ENCODE peak calls at places on chromosomes 5 and 9, in eight cellular contexts. D is sigmoid colon, I is K562, G is stomach, W is breast epithelium, Y is endothelial cell of umbilical vein, C is prostate gland, T is GM23338. H is an unnamed sample.

GRCh38 chr5:171484460-171484899 is 65.0 kb downstream of the FGF18 start:
- DNase-seq in G (no peak), Y (peak; percentile 33), T (peak; percentile 54), I (peak; percentile 86), W (no peak), C (no peak), D (no peak), H (no peak)

GRCh38 chr5:76685598-76686169 is 30.2 kb upstream of the F2R start:
- DNase-seq in Y (no peak), C (no peak), I (no peak), G (no peak), T (no peak), W (no peak), D (no peak), H (no peak)

GRCh38 chr9:70466976-70467551 is 52.6 kb upstream of the KLF9 start:
- DNase-seq in D (no peak), Y (peak; percentile 38), I (peak; percentile 13), C (no peak), W (no peak), G (no peak), T (no peak), H (no peak)

GRCh38 chr5:159456722-159457462 is 126.6 kb upstream of the IL12B start:
- DNase-seq in G (no peak), T (no peak), D (no peak), C (no peak), Y (no peak), I (no peak), W (no peak), H (no peak)

GRCh38 chr9:115923903-115924668 is 229.5 kb upstream of the PAPPA start:
- DNase-seq in C (no peak), D (no peak), G (no peak), T (no peak), I (no peak), W (no peak), Y (no peak), H (no peak)

GRCh38 chr9:126367139-126367538 is 40.5 kb downstream of the MVB12B start:
- DNase-seq in W (no peak), Y (no peak), T (no peak), D (no peak), C (no peak), I (no peak), G (no peak), H (no peak)

GRCh38 chr5:5144441-5144840 is 4.3 kb downstream of the ADAMTS16 start:
- DNase-seq in D (no peak), I (no peak), Y (no peak), W (no peak), T (no peak), C (no peak), G (no peak), H (no peak)

GRCh38 chr9:129242191-129242953 is 64.3 kb upstream of the IER5L start:
- DNase-seq in C (no peak), G (no peak), W (no peak), T (peak; percentile 51), Y (no peak), I (no peak), D (no peak), H (no peak)

GRCh38 chr9:134401391-134401790 is 75.1 kb downstream of the RXRA start:
- DNase-seq in I (no peak), W (no peak), C (no peak), T (no peak), Y (no peak), D (no peak), G (no peak), H (no peak)
- H3K4me1 ChIP-seq in I (peaks cover 55% of the 10 kb centered on the region), W (peaks cover 32% of the 10 kb centered on the region), C (peaks cover 16% of the 10 kb centered on the region), T (no peaks in the 10 kb centered on the region), Y (peaks cover 47% of the 10 kb centered on the region), D (no peaks in the 10 kb centered on the region), G (peaks cover 96% of the 10 kb centered on the region), H (peaks cover 93% of the 10 kb centered on the region)

DNA sequence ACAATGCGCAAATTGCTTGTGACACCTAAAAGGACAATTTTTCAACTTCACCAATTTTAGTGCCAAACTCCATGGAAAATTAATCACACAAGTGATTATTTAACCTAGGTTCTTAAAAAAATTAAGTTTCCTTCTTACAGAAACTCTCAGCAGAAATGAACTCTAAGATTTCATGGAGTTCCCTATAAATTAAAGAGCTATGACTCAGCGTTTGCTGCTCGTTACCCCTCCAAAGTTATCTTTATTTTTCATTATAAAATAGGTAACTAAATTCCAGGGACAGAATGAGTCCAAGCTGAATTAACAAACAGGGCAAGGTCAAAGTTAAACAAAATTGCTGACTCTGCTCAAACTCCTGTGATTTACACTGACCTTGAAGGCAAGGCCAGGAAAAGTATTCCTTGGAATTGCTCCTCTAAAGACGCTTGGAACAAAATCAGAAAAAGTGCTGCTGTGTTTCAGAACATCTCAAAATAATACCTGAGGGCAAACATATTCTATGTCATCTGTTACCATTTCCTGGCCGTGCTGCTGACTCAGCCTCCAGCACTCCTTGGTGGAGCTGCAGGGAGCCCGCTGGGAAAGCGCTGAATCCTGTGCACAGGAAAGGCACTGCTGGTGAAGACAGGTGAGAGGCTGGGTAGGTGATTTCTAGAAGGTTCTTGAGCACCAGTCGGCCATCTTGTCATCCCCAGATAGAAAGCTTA is 2.5 kb upstream of the CMBL start:
- DNase-seq in W (peak; percentile 63), D (no peak), T (no peak), I (peak; percentile 57), Y (no peak), G (peak; percentile 51), C (peak; percentile 39), H (no peak)
- TF ChIP-seq POLR2AphosphoS5 in W (no peak), D (no peak), T (no peak), I (no peak), Y (no peak), G (no peak), C (peak; percentile 42), H (no peak)

GRCh38 chr9:109791747-109792146 is 11.7 kb downstream of the PALM2AKAP2 start:
- DNase-seq in D (no peak), Y (no peak), T (no peak), W (no peak), C (no peak), G (no peak), I (no peak), H (no peak)
- H3K4me1 ChIP-seq in D (no peaks in the 10 kb centered on the region), Y (no peaks in the 10 kb centered on the region), T (no peaks in the 10 kb centered on the region), W (no peaks in the 10 kb centered on the region), C (no peaks in the 10 kb centered on the region), G (no peaks in the 10 kb centered on the region), I (no peaks in the 10 kb centered on the region), H (peaks cover 17% of the 10 kb centered on the region)

GRCh38 chr9:127446720-127447415 is 4.3 kb downstream of the RPL12 start:
- DNase-seq in G (no peak), C (no peak), I (no peak), Y (no peak), T (no peak), D (no peak), W (no peak), H (no peak)

GRCh38 chr9:127449332-127449966 is 1.8 kb downstream of the RPL12 start:
- DNase-seq in T (no peak), Y (no peak), W (no peak), C (no peak), I (no peak), D (no peak), G (no peak), H (no peak)

GRCh38 chr9:127450170-127450830 is 906 bp downstream of the RPL12 start:
- DNase-seq in T (no peak), C (no peak), G (peak; percentile 29), D (no peak), I (no peak), W (no peak), Y (peak; percentile 16), H (no peak)

GRCh38 chr9:127447416-127448111 is 3.6 kb downstream of the RPL12 start:
- DNase-seq in G (no peak), Y (no peak), T (no peak), I (no peak), W (no peak), C (no peak), D (no peak), H (no peak)

DNA sequence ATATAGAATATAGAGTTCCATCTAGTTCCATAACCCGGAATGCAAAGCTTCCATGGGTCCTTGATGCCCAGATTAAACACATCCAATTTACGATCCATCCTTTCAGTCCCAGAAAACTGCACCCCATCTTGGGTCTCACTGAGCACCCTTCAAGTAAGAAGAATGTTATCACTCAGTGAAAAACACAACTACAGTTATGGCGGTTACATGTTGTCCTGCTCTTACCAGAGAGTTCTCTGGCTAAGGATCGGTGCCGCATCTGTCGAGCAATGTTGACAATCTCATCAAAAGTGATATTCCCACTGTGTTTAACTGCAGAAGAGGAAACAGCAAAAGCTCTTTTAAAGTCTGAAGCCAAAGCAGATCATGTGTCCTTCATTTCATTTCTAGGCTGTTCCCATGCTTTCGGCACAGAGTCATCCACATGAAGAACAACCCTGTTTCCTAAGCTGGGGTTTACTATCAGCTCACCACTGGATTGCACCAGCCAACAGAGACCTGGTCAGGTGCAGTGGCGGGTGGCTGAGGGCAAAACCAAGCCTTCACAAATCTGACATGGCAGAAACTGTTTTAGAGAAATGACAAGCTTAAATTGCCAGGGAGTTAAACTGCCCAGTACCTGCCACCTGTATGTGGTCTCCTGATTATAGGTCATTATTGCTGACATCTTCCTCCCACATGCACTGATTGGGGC is 2.9 kb downstream of the RPL12 start:
- DNase-seq in I (no peak), C (no peak), Y (no peak), D (no peak), W (no peak), G (no peak), T (no peak), H (no peak)
- TF ChIP-seq POLR2AphosphoS5 in I (no peak), C (no peak), Y (no peak), D (no peak), W (no peak), G (no peak), T (no peak), H (no peak)

DNA sequence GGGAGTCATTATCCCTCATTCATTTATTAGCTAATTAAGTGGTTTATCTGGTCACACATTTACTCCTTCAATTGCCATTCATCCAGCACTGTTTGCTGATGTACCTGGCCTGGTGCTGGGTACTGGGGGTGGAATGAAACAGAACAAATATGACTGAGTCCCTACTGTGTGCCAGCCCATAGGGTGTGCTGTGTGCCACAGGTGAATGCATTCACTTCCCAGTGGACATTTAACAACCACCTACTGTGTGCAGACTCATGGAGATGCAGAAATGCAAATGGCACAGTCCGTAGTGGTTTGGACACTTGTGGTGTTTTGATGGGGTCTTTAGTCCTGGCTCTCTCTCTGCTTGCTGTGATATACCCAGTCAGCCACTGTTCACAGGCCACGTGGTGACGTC is 10.5 kb downstream of the NEK6 start:
- DNase-seq in D (no peak), I (no peak), C (no peak), Y (no peak), T (no peak), W (no peak), G (no peak), H (no peak)
- H3K4me1 ChIP-seq in D (no peaks in the 10 kb centered on the region), I (peaks cover 13% of the 10 kb centered on the region), C (peaks cover 37% of the 10 kb centered on the region), Y (peaks cover 63% of the 10 kb centered on the region), T (peaks cover 3% of the 10 kb centered on the region), W (peaks cover 49% of the 10 kb centered on the region), G (peaks cover 100% of the 10 kb centered on the region), H (peaks cover 87% of the 10 kb centered on the region)